ENCODE peak calls at places on chromosomes 3 and 15, in four cellular contexts. Q is psoas muscle, C is cardiac fibroblast, Y is foreskin fibroblast. H is an unnamed sample.

GRCh38 chr3:16695710-16696109 is 90.5 kb upstream of the DAZL start:
- DNase-seq in Y (no peak), C (no peak), Q (no peak), H (no peak)

GRCh38 chr3:188993140-188993539 is 178.6 kb upstream of the TPRG1 start:
- DNase-seq in Y (no peak), Q (no peak), C (no peak), H (no peak)

GRCh38 chr15:26295331-26295730 is 432.2 kb upstream of the ATP10A start:
- DNase-seq in Y (no peak), C (no peak), Q (no peak), H (no peak)

GRCh38 chr15:69132935-69133861 is 27.2 kb upstream of the GLCE start:
- DNase-seq in Y (no peak), C (no peak), Q (no peak), H (no peak)

GRCh38 chr3:149783576-149783975 is 8.8 kb downstream of the ANKUB1 start:
- DNase-seq in C (peak), Q (no peak), Y (peak), H (no peak)

GRCh38 chr15:63243776-63244175 is 33.6 kb upstream of the APH1B start:
- DNase-seq in C (no peak), Y (no peak), Q (no peak), H (no peak)

GRCh38 chr15:95825672-95826387 is 504.7 kb upstream of the NR2F2 start:
- DNase-seq in Q (no peak), C (no peak), Y (no peak), H (no peak)

GRCh38 chr15:28113426-28114113 is 14.5 kb upstream of the OCA2 start:
- DNase-seq in Q (no peak), C (no peak), Y (peak), H (no peak)

GRCh38 chr3:8962226-8962861 is 928 bp downstream of the RAD18 start:
- DNase-seq in Y (no peak), Q (no peak), C (peak), H (no peak)

GRCh38 chr15:29089731-29090616 is 179.6 kb downstream of the NSMCE3 start:
- DNase-seq in Q (no peak), Y (peak), C (peak), H (no peak)

GRCh38 chr3:169478566-169479313 is 184.8 kb downstream of the MECOM start:
- DNase-seq in Q (no peak), Y (no peak), C (peak), H (no peak)

GRCh38 chr15:97748576-97748975 is 211.9 kb upstream of the ARRDC4 start:
- DNase-seq in C (no peak), Y (no peak), Q (no peak), H (no peak)

GRCh38 chr15:33190539-33190938 is 4.0 kb downstream of the FMN1 start:
- DNase-seq in Y (no peak), C (no peak), Q (no peak), H (no peak)

GRCh38 chr3:78690806-78691205 is 1077.0 kb downstream of the ROBO1 start:
- DNase-seq in Y (peak), Q (no peak), C (peak), H (no peak)

DNA sequence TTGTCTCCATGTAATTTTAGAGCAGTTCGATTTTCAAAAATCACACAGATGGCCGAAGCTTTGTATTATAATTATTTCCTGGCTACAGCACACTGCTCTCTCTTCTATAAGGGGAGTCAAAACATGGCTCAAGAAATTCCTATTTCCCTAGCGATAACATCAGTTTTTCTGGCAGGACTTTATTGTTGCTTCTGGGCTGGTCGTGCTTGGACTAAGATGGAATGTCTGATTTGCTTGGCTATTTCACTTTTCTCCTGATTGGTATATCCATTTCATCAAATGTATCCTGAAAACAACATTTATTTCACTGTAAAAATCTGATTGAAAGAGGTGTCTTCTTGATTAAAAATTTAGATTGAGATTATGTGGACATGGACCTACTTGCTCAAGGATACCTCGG is 56.0 kb upstream of the PDZRN3 start:
- DNase-seq in Y (no peak), C (no peak), Q (no peak), H (no peak)
- H3K4me3 ChIP-seq in Y (no peak), C (no peak), Q (no peak), H (no peak)

GRCh38 chr15:87762110-87762509 is 494.4 kb downstream of the NTRK3 start:
- DNase-seq in Q (no peak), C (peak), Y (no peak), H (no peak)
- H3K4me3 ChIP-seq in Q (no peak), C (no peak), Y (no peak), H (no peak)

DNA sequence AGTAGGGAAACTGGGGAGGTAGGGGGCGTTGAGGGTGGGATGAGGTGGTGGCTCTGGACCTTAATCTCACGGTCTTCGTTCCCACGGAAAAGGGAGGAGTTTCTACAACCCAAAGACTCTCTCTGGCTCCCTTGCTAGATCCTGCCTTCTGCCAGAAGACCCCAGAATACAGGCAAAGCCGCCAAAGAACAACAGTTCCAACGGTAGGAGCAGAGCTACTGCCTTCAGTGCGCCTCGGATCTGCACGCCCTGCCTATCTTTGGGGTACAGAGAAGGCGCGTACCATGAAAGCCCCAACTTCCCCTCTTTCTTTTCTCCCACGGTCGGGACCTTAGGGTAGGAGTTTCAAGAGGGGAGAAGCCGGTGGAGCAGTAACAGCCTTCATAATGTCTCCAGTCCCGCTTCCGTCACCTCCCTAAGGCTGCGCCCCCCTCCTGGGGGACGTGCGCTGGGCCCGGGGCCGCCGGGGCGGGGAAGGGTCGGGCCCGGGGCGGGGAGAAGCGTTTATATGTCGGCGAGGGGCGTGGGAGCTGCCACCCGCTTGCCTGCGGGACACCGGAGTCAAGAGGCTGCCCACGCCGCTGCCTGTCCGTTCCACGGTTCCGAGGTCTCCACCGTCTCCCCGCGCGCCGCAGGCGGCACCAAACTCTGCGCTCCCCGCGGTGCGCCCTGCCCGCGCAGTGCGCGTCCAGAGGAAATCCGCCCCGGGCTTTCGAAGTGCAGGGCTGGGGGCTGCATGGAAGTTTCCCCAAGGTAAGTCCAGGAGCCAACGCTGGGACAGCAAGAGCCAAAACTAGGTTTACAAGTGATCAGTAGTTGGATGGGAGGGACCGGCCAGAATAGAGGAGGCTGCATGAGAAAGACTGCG is at the start of gene COL6A6:
- DNase-seq in C (no peak), Y (peak), Q (no peak), H (no peak)
- H3K4me3 ChIP-seq in C (no peak), Y (no peak), Q (peak), H (no peak)

DNA sequence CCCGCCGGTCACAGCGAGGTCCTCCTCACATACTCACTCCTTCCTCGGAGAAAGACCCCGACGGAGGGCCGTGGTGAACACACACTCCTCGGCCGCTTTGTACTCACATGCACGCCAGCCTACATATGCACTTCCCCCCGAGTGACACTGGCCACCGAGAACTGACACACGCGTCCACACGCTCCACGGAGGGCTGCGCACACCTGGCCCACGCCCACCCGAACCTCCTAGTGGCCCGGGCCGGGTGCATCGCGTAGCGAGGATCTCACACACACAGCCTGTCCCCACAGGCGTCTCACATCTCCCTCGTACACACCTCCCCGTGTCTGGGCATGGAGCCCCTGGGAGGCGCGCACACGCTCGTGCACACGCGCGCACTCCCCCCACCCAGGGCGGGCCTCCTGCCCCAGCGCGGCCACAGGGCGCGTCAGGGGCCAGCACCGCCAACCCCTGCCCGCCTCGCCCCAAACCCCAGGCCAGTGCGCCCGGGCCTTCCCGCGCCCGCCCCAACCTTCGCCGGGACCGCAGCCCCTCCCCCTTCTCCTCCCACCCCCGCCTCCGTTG is 392 bp upstream of the C3orf70 start:
- DNase-seq in Q (peak), C (no peak), Y (no peak), H (no peak)
- H3K4me3 ChIP-seq in Q (peak), C (peak), Y (peak), H (peak)

DNA sequence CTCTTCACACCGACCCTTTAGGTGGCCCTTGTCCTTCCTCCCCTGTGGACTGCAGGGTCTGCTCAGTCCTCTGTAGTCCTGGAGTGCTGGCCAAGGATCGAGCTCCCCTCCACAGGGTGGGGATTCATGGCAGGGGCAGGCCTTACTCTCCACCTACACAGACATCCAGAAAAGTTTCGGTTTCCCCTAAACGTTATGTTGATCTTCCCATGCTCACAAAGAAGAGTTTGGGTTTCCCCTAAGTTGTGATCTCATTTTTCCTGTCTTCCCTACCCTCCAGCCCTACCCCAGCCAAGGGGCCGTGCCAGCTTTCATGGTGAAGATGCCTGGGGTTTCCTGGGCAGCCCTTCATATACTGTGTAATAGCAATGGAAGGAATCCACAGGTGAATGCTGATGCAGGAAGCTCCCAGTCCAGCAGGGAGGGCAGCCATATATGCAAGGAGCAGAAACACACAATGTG is 10.3 kb downstream of the STOML1 start:
- DNase-seq in Y (no peak), Q (no peak), C (peak), H (no peak)
- H3K4me3 ChIP-seq in Y (no peak), Q (no peak), C (no peak), H (no peak)

GRCh38 chr3:195886181-195887141 is 21.9 kb downstream of the TNK2 start:
- DNase-seq in C (peak), Y (no peak), Q (peak), H (no peak)
- H3K4me3 ChIP-seq in C (no peak), Y (no peak), Q (peak), H (no peak)

H was measured in Panc1.